ENCODE peak calls at places on chromosomes 13 and 19, in nine cellular contexts. F, K, A, N, H, X, E, L and Z are unnamed samples.

GRCh38 chr19:6516659-6517291 is 14.1 kb upstream of the TNFSF9 start:
- DNase-seq in F (peak; percentile 89), K (peak; percentile 86), A (peak; percentile 94), N (peak; percentile 62), H (peak; percentile 91), X (peak; percentile 80), E (peak; percentile 93), L (peak; percentile 94), Z (peak; percentile 81)

GRCh38 chr19:48991823-48992570 is 1.1 kb downstream of the GYS1 start:
- DNase-seq in F (peak; percentile 63), K (no peak), A (peak; percentile 86), N (peak; percentile 83), H (peak; percentile 86), X (no peak), E (peak; percentile 62), L (peak; percentile 63), Z (peak; percentile 90)

GRCh38 chr19:45151821-45152503 is 8.8 kb downstream of the NKPD1 start:
- DNase-seq in F (no peak), K (no peak), A (no peak), N (no peak), H (no peak), X (no peak), E (no peak), L (no peak), Z (no peak)

GRCh38 chr19:34731964-34732363 is 2.1 kb upstream of the ZNF181 start:
- DNase-seq in F (no peak), K (no peak), A (no peak), N (no peak), H (no peak), X (no peak), E (no peak), L (no peak), Z (no peak)

GRCh38 chr13:44932171-44932849 is 57.0 kb downstream of the NUFIP1 start:
- DNase-seq in F (no peak), K (no peak), A (no peak), N (peak; percentile 72), H (no peak), X (no peak), E (no peak), L (no peak), Z (no peak)

GRCh38 chr19:22622901-22623840 is 11.0 kb upstream of the ZNF492 start:
- DNase-seq in F (no peak), K (no peak), A (peak; percentile 14), N (no peak), H (no peak), X (no peak), E (peak; percentile 31), L (no peak), Z (no peak)

GRCh38 chr13:34302596-34302995 is 484.6 kb downstream of the RFC3 start:
- DNase-seq in F (no peak), K (no peak), A (no peak), N (no peak), H (no peak), X (no peak), E (no peak), L (no peak), Z (no peak)

GRCh38 chr19:18848860-18849661 is 17.3 kb downstream of the UPF1 start:
- DNase-seq in F (peak; percentile 79), K (no peak), A (peak; percentile 79), N (peak; percentile 40), H (peak; percentile 82), X (no peak), E (no peak), L (peak; percentile 81), Z (peak; percentile 85)

GRCh38 chr13:76516013-76516412 is 370.2 kb downstream of the KCTD12 start:
- DNase-seq in F (no peak), K (no peak), A (no peak), N (peak; percentile 92), H (peak; percentile 79), X (no peak), E (no peak), L (no peak), Z (no peak)

GRCh38 chr19:17394891-17395415 is 957 bp upstream of the CCDC194 start:
- DNase-seq in F (peak; percentile 68), K (no peak), A (peak; percentile 56), N (peak; percentile 53), H (peak; percentile 84), X (no peak), E (no peak), L (peak; percentile 80), Z (no peak)

GRCh38 chr13:19927117-19927734 is 31.3 kb upstream of the ZMYM2 start:
- DNase-seq in F (no peak), K (no peak), A (no peak), N (peak; percentile 31), H (peak; percentile 15), X (no peak), E (no peak), L (no peak), Z (no peak)

GRCh38 chr19:57706346-57706745 is 2.7 kb downstream of the ZNF154 start:
- DNase-seq in F (no peak), K (no peak), A (no peak), N (no peak), H (no peak), X (no peak), E (no peak), L (no peak), Z (no peak)

GRCh38 chr19:2040647-2041435 is 10.2 kb downstream of the MKNK2 start:
- DNase-seq in F (no peak), K (no peak), A (no peak), N (no peak), H (no peak), X (no peak), E (no peak), L (no peak), Z (no peak)

GRCh38 chr13:59483441-59484116 is 680.1 kb downstream of the DIAPH3 start:
- DNase-seq in F (peak; percentile 28), K (no peak), A (no peak), N (peak; percentile 17), H (peak; percentile 83), X (no peak), E (peak; percentile 37), L (no peak), Z (no peak)

GRCh38 chr13:48761256-48761655 is 107.5 kb downstream of the CYSLTR2 start:
- DNase-seq in F (no peak), K (no peak), A (no peak), N (peak; percentile 58), H (no peak), X (no peak), E (no peak), L (no peak), Z (no peak)

GRCh38 chr13:21050288-21051197 is 10.8 kb downstream of the LATS2 start:
- DNase-seq in F (no peak), K (no peak), A (no peak), N (no peak), H (peak; percentile 27), X (no peak), E (no peak), L (no peak), Z (no peak)
- H3K4me1 ChIP-seq in F (peaks cover 100% of the 10 kb centered on the region), K (no peaks in the 10 kb centered on the region), A (peaks cover 40% of the 10 kb centered on the region), N (peaks cover 27% of the 10 kb centered on the region), H (no peaks in the 10 kb centered on the region), X (no peaks in the 10 kb centered on the region), E (peaks cover 9% of the 10 kb centered on the region), L (peaks cover 74% of the 10 kb centered on the region), Z (peaks cover 100% of the 10 kb centered on the region)

GRCh38 chr13:71477735-71478134 is 389.3 kb downstream of the DACH1 start:
- DNase-seq in F (no peak), K (no peak), A (no peak), N (no peak), H (peak; percentile 10), X (no peak), E (no peak), L (no peak), Z (no peak)
- TF ChIP-seq CTCF in F (peak; percentile 47), K (no peak), A (no peak), N (peak; percentile 4), H (peak; percentile 55), X (no peak), E (peak; percentile 22), L (peak; percentile 16), Z (no peak)

DNA sequence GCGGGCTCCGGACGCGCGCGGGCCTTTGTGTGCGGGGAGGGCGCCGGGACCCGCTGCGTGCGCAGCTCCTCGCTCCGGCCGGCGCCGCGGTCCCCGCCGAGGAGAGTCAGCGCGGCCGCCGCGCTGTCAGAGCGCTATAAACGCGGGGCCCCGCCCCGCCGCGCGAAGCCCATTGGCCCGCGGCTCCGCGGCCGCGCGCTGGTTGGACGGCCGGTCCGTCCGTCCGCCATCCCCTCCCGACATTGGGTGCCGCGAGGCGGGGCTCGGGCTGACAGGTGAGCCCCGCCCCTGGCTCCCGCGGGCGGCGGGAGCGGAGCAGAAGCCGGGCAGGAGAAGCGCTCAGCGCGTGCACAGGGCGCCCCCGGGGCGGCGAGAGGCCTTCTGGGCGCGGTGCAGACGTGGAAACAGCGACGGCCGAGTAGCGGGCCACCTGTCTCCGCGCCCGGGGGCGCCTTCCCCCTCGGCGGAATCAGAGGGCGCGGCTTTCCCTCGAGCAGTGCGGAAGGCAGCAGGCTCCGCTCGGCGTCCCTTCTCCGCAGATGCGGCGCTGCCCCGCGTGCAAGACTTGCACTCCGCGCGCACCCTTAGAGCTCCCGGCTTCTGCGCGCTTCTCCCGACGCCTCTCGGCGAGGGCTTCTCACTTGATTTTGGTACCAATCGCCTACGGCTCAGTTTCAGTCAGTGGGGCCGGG is at the start of gene EFNB2:
- DNase-seq in F (peak; percentile 88), K (peak; percentile 84), A (peak; percentile 93), N (peak; percentile 88), H (peak; percentile 96), X (peak; percentile 67), E (peak; percentile 93), L (peak; percentile 92), Z (peak; percentile 91)
- H3K4me3 ChIP-seq in F (peak within 1 kb of the TSS; percentile 77), K (peak within 1 kb of the TSS; percentile 79), A (peak within 1 kb of the TSS; percentile 68), N (peak within 1 kb of the TSS; percentile 82), H (peak within 1 kb of the TSS; percentile 88), X (peak within 1 kb of the TSS; percentile 76), E (peak within 1 kb of the TSS; percentile 72), L (peak within 1 kb of the TSS; percentile 88), Z (peak within 1 kb of the TSS; percentile 86)

GRCh38 chr13:23352161-23352560 is 81.3 kb downstream of the SACS start:
- DNase-seq in F (no peak), K (no peak), A (no peak), N (no peak), H (no peak), X (no peak), E (no peak), L (no peak), Z (no peak)
- H3K4me1 ChIP-seq in F (peaks cover 21% of the 10 kb centered on the region), K (no peaks in the 10 kb centered on the region), A (no peaks in the 10 kb centered on the region), N (peaks cover 20% of the 10 kb centered on the region), H (peaks cover 9% of the 10 kb centered on the region), X (no peaks in the 10 kb centered on the region), E (peaks cover 10% of the 10 kb centered on the region), L (no peaks in the 10 kb centered on the region), Z (no peaks in the 10 kb centered on the region)

DNA sequence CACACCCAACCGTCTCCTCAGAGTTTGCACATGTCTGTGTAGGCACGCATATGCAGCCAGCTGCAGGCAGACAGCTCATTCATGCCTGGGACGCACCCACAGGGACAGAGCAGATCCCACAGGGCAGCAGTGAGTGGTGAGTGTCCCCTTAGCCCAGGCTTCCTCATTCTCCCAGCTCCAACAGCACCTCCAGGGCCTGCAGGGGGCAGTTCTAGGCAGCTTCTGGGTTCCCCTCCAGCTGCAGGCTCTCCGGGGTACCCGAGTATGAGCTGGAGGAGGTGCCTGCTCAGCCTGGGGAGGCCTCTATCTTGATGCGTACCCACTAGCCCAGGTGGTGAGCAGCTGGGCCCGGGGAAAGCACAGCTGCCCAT is 1.3 kb upstream of the SHANK1 start:
- DNase-seq in F (no peak), K (no peak), A (no peak), N (peak; percentile 73), H (no peak), X (no peak), E (no peak), L (no peak), Z (no peak)
- TF ChIP-seq CTCF in F (no peak), K (no peak), A (no peak), N (peak; percentile 18), H (peak; percentile 10), X (no peak), E (no peak), L (no peak), Z (no peak)